ENCODE peak calls at places on chromosomes 13 and 19, in seven cellular contexts. Y is gastrocnemius medialis, X is transverse colon, C is ascending aorta, N is upper lobe of right lung, I is fibroblast of lung, R is psoas muscle. W is an unnamed sample.

GRCh38 chr19:16588089-16588823 is 16.0 kb upstream of the SLC35E1 start:
- DNase-seq in R (peak; percentile 69), N (no peak), I (peak; percentile 50), X (peak; percentile 79), Y (peak; percentile 47), C (no peak), W (peak; percentile 83)

GRCh38 chr19:3618144-3618810 is 8.3 kb downstream of the CACTIN start:
- DNase-seq in Y (no peak), X (peak; percentile 70), C (peak; percentile 86), R (peak; percentile 88), I (peak; percentile 23), N (peak; percentile 80), W (peak; percentile 23)

GRCh38 chr13:87677334-87678234 is 6.4 kb downstream of the SLITRK5 start:
- DNase-seq in N (peak; percentile 71), Y (no peak), C (no peak), R (no peak), X (peak; percentile 14), I (no peak), W (peak; percentile 36)

GRCh38 chr13:30718661-30719520 is 16.5 kb upstream of the ALOX5AP start:
- DNase-seq in Y (no peak), R (no peak), C (no peak), N (no peak), X (no peak), I (peak; percentile 96), W (no peak)

GRCh38 chr13:73034901-73035300 is 23.9 kb upstream of the KLF5 start:
- DNase-seq in R (no peak), I (no peak), N (no peak), C (no peak), Y (no peak), X (no peak), W (no peak)

GRCh38 chr13:40302351-40302750 is 364.1 kb downstream of the FOXO1 start:
- DNase-seq in I (no peak), Y (no peak), R (no peak), N (no peak), X (no peak), C (no peak), W (no peak)

GRCh38 chr19:16660763-16661479 is at the start of gene TMEM38A:
- DNase-seq in N (peak; percentile 78), C (peak; percentile 70), I (no peak), X (peak; percentile 75), Y (peak; percentile 58), R (peak; percentile 86), W (peak; percentile 29)

GRCh38 chr13:53473397-53473796 is 444.8 kb downstream of the OLFM4 start:
- DNase-seq in I (no peak), N (no peak), R (no peak), Y (no peak), X (no peak), C (no peak), W (no peak)

GRCh38 chr19:11208526-11209471 is 11.5 kb upstream of the KANK2 start:
- DNase-seq in I (no peak), R (peak; percentile 62), X (no peak), Y (no peak), C (no peak), N (no peak), W (no peak)

GRCh38 chr13:95485518-95486144 is 66.9 kb upstream of the CLDN10 start:
- DNase-seq in Y (no peak), N (no peak), R (no peak), I (no peak), C (no peak), X (no peak), W (no peak)

GRCh38 chr13:19605161-19605955 is 28.1 kb upstream of the MPHOSPH8 start:
- DNase-seq in I (peak; percentile 76), C (no peak), N (no peak), Y (no peak), R (no peak), X (no peak), W (no peak)

GRCh38 chr13:79155883-79156282 is 250.2 kb downstream of the RBM26 start:
- DNase-seq in X (no peak), N (no peak), I (no peak), C (no peak), R (no peak), Y (no peak), W (no peak)

GRCh38 chr19:3618811-3619630 is 7.6 kb downstream of the CACTIN start:
- DNase-seq in N (no peak), R (no peak), C (no peak), Y (no peak), I (no peak), X (no peak), W (no peak)

GRCh38 chr19:1592755-1593628 is at the start of gene MBD3:
- DNase-seq in Y (peak; percentile 89), I (peak; percentile 85), C (peak; percentile 96), N (peak; percentile 97), X (peak; percentile 94), R (peak; percentile 97), W (peak; percentile 86)

GRCh38 chr13:44197791-44198770 is 175.5 kb upstream of the SERP2 start:
- DNase-seq in R (no peak), X (no peak), C (no peak), Y (no peak), I (peak; percentile 57), N (no peak), W (no peak)

GRCh38 chr13:39091586-39091985 is 53.3 kb downstream of the NHLRC3 start:
- DNase-seq in I (no peak), N (no peak), R (no peak), X (no peak), C (no peak), Y (no peak), W (no peak)

GRCh38 chr19:543912-544608 is at the start of gene GZMM:
- DNase-seq in I (no peak), N (no peak), Y (no peak), R (no peak), C (no peak), X (peak; percentile 32), W (peak; percentile 91)

GRCh38 chr19:4061178-4061682 is 5.5 kb downstream of the ZBTB7A start:
- DNase-seq in N (peak; percentile 94), X (peak; percentile 95), R (peak; percentile 94), Y (peak; percentile 68), C (peak; percentile 91), I (no peak), W (peak; percentile 63)

GRCh38 chr13:47277774-47278173 is 380.9 kb upstream of the HTR2A start:
- DNase-seq in R (no peak), Y (no peak), N (no peak), X (no peak), I (no peak), C (no peak), W (no peak)

GRCh38 chr13:41465215-41465907 is 8.0 kb downstream of the RGCC start:
- DNase-seq in I (peak; percentile 88), R (peak; percentile 72), X (peak; percentile 70), Y (no peak), C (peak; percentile 85), N (peak; percentile 77), W (peak; percentile 95)

GRCh38 chr13:41467546-41467945 is 10.2 kb downstream of the RGCC start:
- DNase-seq in Y (no peak), C (no peak), R (no peak), I (no peak), X (no peak), N (no peak), W (no peak)

GRCh38 chr13:41463823-41464602 is 6.7 kb downstream of the RGCC start:
- DNase-seq in N (no peak), I (no peak), C (no peak), X (peak; percentile 20), Y (no peak), R (no peak), W (peak; percentile 39)

GRCh38 chr13:41468631-41469030 is 11.3 kb downstream of the RGCC start:
- DNase-seq in Y (no peak), I (no peak), X (no peak), R (no peak), N (no peak), C (no peak), W (no peak)

GRCh38 chr13:41465965-41466364 is 8.6 kb downstream of the RGCC start:
- DNase-seq in C (no peak), Y (no peak), N (no peak), R (no peak), I (no peak), X (no peak), W (no peak)
- H3K27ac ChIP-seq in C (peak overlapping the region; percentile 80), Y (peak overlapping the region; percentile 19), N (peak overlapping the region; percentile 92), R (peak overlapping the region; percentile 60), I (peak overlapping the region; percentile 4), X (peak overlapping the region; percentile 47), W (peak overlapping the region; percentile 91)

GRCh38 chr19:13095393-13095784 is 7.3 kb downstream of the LYL1 start:
- DNase-seq in I (no peak), R (no peak), X (no peak), N (no peak), Y (no peak), C (peak; percentile 63), W (no peak)
- H3K4me3 ChIP-seq in I (no peak overlapping the region), R (peak overlapping the region; percentile 15), X (no peak overlapping the region), N (peak overlapping the region; percentile 23), Y (no peak overlapping the region), C (no peak overlapping the region), W (no peak overlapping the region)

GRCh38 chr19:53912653-53913052 is 3.6 kb downstream of the CACNG7 start:
- DNase-seq in R (no peak), X (no peak), C (no peak), Y (no peak), I (no peak), N (no peak), W (no peak)
- H3K27me3 ChIP-seq in R (peaks cover 60% of the 10 kb centered on the region), X (peaks cover 57% of the 10 kb centered on the region), C (peaks cover 13% of the 10 kb centered on the region), Y (peaks cover 54% of the 10 kb centered on the region), I (peaks cover 13% of the 10 kb centered on the region), N (peaks cover 50% of the 10 kb centered on the region), W (peaks cover 21% of the 10 kb centered on the region)

DNA sequence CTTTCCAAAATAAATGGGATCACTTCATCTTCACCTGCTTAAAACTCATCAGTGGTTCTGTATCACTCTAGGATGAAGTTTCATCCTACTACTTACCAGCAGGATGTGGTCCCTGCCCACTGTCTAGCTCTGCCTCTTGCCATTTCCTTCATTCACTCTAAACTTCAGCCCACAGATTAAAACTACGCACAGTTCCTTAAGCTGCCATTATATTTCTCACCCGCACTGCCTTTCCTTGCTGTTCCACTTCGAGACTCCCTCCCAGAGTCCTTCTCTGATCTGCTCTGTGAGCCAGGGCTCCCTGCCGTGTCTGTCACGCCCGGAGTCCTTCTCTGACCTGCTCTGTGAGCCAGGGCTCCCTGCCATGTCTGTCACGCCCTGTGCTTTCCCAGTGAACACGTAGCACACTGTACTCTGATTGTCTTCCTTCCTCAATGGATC is 52.0 kb upstream of the NPAS1 start:
- DNase-seq in Y (peak; percentile 83), I (no peak), C (no peak), X (peak; percentile 74), N (peak; percentile 72), R (peak; percentile 91), W (no peak)
- H3K27ac ChIP-seq in Y (peak overlapping the region; percentile 78), I (no peak overlapping the region), C (no peak overlapping the region), X (peak overlapping the region; percentile 26), N (peak overlapping the region; percentile 44), R (peak overlapping the region; percentile 91), W (no peak overlapping the region)

GRCh38 chr13:77478645-77478997 is 56.9 kb upstream of the SCEL start:
- DNase-seq in Y (no peak), X (no peak), I (no peak), N (no peak), C (no peak), R (no peak), W (no peak)
- H3K4me3 ChIP-seq in Y (peak overlapping the region; percentile 60), X (no peak overlapping the region), I (peak overlapping the region; percentile 52), N (peak overlapping the region; percentile 46), C (peak overlapping the region; percentile 50), R (peak overlapping the region; percentile 63), W (peak overlapping the region; percentile 68)

GRCh38 chr13:112129557-112129956 is 62.6 kb downstream of the SOX1 start:
- DNase-seq in R (no peak), C (no peak), Y (no peak), I (no peak), N (peak; percentile 11), X (no peak), W (no peak)
- H3K27me3 ChIP-seq in R (peaks cover 28% of the 10 kb centered on the region), C (no peaks in the 10 kb centered on the region), Y (peaks cover 3% of the 10 kb centered on the region), I (no peaks in the 10 kb centered on the region), N (peaks cover 11% of the 10 kb centered on the region), X (no peaks in the 10 kb centered on the region), W (no peaks in the 10 kb centered on the region)

GRCh38 chr13:67043901-67044300 is 186.2 kb downstream of the PCDH9 start:
- DNase-seq in Y (no peak), R (no peak), C (no peak), X (no peak), N (no peak), I (peak; percentile 91), W (no peak)
- H3K27ac ChIP-seq in Y (no peak overlapping the region), R (no peak overlapping the region), C (no peak overlapping the region), X (no peak overlapping the region), N (no peak overlapping the region), I (no peak overlapping the region), W (no peak overlapping the region)